ENCODE peak calls at places on chromosomes 7 and 10, in seven cellular contexts. V, W, X, F, C, G and L are unnamed samples.

GRCh38 chr7:23530901-23531793 is 634 bp downstream of the TRA2A start:
- DNase-seq in V (peak), W (peak), X (peak), F (peak), C (peak), G (peak), L (peak)

GRCh38 chr10:70918851-70919530 is 30.6 kb upstream of the PCBD1 start:
- DNase-seq in V (no peak), W (no peak), X (no peak), F (no peak), C (peak), G (no peak), L (no peak)

GRCh38 chr7:142463401-142463850 is 205.6 kb upstream of the PRSS58 start:
- DNase-seq in V (no peak), W (no peak), X (no peak), F (no peak), C (no peak), G (no peak), L (no peak)

GRCh38 chr7:111561659-111561908 is 708 bp downstream of the IMMP2L start:
- DNase-seq in V (peak), W (peak), X (no peak), F (no peak), C (no peak), G (no peak), L (no peak)

GRCh38 chr10:70549962-70550845 is 52.3 kb downstream of the PRF1 start:
- DNase-seq in V (peak), W (peak), X (peak), F (peak), C (peak), G (peak), L (peak)

GRCh38 chr10:100065084-100065660 is 16.5 kb downstream of the CPN1 start:
- DNase-seq in V (no peak), W (peak), X (no peak), F (no peak), C (no peak), G (no peak), L (no peak)

GRCh38 chr7:141430426-141431142 is 120.6 kb upstream of the AGK start:
- DNase-seq in V (no peak), W (peak), X (no peak), F (no peak), C (no peak), G (no peak), L (no peak)

GRCh38 chr7:1129431-1129830 is 30.6 kb downstream of the ZFAND2A start:
- DNase-seq in V (no peak), W (no peak), X (no peak), F (no peak), C (no peak), G (no peak), L (no peak)

GRCh38 chr7:18320971-18321567 is 174.5 kb upstream of the HDAC9 start:
- DNase-seq in V (peak), W (no peak), X (peak), F (no peak), C (no peak), G (no peak), L (peak)

GRCh38 chr7:54729096-54729495 is 29.9 kb downstream of the SEC61G start:
- DNase-seq in V (no peak), W (no peak), X (no peak), F (no peak), C (no peak), G (no peak), L (no peak)

GRCh38 chr10:110686941-110687340 is 42.8 kb downstream of the RBM20 start:
- DNase-seq in V (no peak), W (no peak), X (no peak), F (no peak), C (no peak), G (no peak), L (no peak)

GRCh38 chr7:2968616-2969397 is 74.9 kb downstream of the CARD11 start:
- DNase-seq in V (no peak), W (no peak), X (no peak), F (no peak), C (no peak), G (no peak), L (no peak)

GRCh38 chr7:15778191-15778590 is 91.7 kb upstream of the MEOX2 start:
- DNase-seq in V (no peak), W (no peak), X (no peak), F (no peak), C (no peak), G (no peak), L (no peak)

GRCh38 chr7:66682350-66683093 is 53.8 kb downstream of the KCTD7 start:
- DNase-seq in V (peak), W (no peak), X (peak), F (peak), C (no peak), G (no peak), L (peak)

GRCh38 chr7:99997545-99998137 is 17.8 kb upstream of the ZKSCAN1 start:
- DNase-seq in V (no peak), W (peak), X (peak), F (no peak), C (peak), G (no peak), L (peak)

GRCh38 chr10:19592276-19592675 is 224.0 kb upstream of the PLXDC2 start:
- DNase-seq in V (peak), W (no peak), X (peak), F (no peak), C (no peak), G (no peak), L (no peak)

GRCh38 chr7:151755131-151755787 is 121.7 kb downstream of the PRKAG2 start:
- DNase-seq in V (no peak), W (peak), X (peak), F (no peak), C (peak), G (peak), L (no peak)

GRCh38 chr7:44163591-44163990 is 22.5 kb upstream of the MYL7 start:
- DNase-seq in V (peak), W (peak), X (peak), F (no peak), C (no peak), G (no peak), L (no peak)

GRCh38 chr7:151374139-151374538 is 32.5 kb downstream of the NUB1 start:
- DNase-seq in V (no peak), W (peak), X (no peak), F (no peak), C (peak), G (no peak), L (no peak)

GRCh38 chr7:106568680-106569499 is 92.1 kb downstream of the CCDC71L start:
- DNase-seq in V (peak), W (peak), X (peak), F (no peak), C (no peak), G (peak), L (no peak)

GRCh38 chr7:1922071-1922869 is 252.2 kb downstream of the ELFN1 start:
- DNase-seq in V (no peak), W (no peak), X (no peak), F (no peak), C (no peak), G (no peak), L (no peak)

GRCh38 chr7:50793115-50793946 is 10.6 kb upstream of the GRB10 start:
- DNase-seq in V (peak), W (peak), X (peak), F (peak), C (peak), G (peak), L (peak)

GRCh38 chr10:99917963-99918825 is 91.6 kb downstream of the DNMBP start:
- DNase-seq in V (no peak), W (peak), X (peak), F (peak), C (peak), G (peak), L (peak)

GRCh38 chr7:74038194-74038961 is 10.4 kb downstream of the ELN start:
- DNase-seq in V (no peak), W (no peak), X (no peak), F (no peak), C (peak), G (no peak), L (no peak)

GRCh38 chr7:120964088-120964487 is 13.5 kb downstream of the ING3 start:
- DNase-seq in V (no peak), W (no peak), X (no peak), F (no peak), C (no peak), G (no peak), L (no peak)

GRCh38 chr7:18638594-18639452 is 143.3 kb downstream of the HDAC9 start:
- DNase-seq in V (peak), W (no peak), X (peak), F (no peak), C (no peak), G (no peak), L (no peak)

GRCh38 chr7:49644402-49645166 is 128.9 kb upstream of the VWC2 start:
- DNase-seq in V (no peak), W (no peak), X (no peak), F (no peak), C (no peak), G (no peak), L (no peak)

GRCh38 chr10:16845248-16845647 is 28.0 kb upstream of the RSU1 start:
- DNase-seq in V (no peak), W (no peak), X (peak), F (no peak), C (no peak), G (no peak), L (no peak)

GRCh38 chr10:16847644-16848043 is 30.4 kb upstream of the RSU1 start:
- DNase-seq in V (no peak), W (no peak), X (no peak), F (no peak), C (no peak), G (no peak), L (no peak)

GRCh38 chr10:16848562-16849154 is 31.4 kb upstream of the RSU1 start:
- DNase-seq in V (peak), W (no peak), X (peak), F (no peak), C (no peak), G (no peak), L (no peak)

DNA sequence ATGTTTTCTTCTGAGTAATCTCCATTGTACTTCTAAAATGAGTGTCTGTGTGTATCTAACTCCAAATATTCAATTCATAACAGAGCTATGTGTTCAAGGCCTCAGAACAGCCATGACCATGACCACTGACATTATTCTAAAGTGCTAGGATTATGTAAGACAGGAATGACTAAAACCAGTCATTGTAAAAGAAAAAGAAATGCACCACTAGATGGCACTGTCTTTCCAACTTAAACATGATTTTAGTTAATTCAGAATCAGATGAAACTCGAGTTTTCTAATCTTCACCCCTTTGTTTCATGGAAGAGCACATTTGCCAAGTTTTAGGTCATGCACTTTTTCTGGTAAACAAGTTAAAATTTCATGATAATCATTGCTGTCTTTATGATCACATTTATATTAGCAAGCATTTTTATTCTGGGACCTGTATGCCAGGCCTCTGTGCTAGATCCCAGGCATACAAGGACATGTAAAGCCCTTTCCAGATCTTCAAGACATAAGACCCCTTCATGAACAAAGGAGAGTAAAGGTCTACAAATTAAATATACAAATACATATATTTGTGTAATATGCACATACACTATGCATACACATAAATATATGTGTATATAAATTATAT is 26.1 kb upstream of the RSU1 start:
- DNase-seq in V (peak), W (no peak), X (peak), F (no peak), C (no peak), G (no peak), L (no peak)
- TF ChIP-seq CTCF in V (peak), W (peak), X (peak), F (peak), C (peak), G (no peak), L (peak)

GRCh38 chr7:138378741-138379559 is 81.1 kb upstream of the TRIM24 start:
- DNase-seq in V (no peak), W (no peak), X (no peak), F (no peak), C (no peak), G (no peak), L (no peak)

GRCh38 chr7:138387755-138388475 is 72.1 kb upstream of the TRIM24 start:
- DNase-seq in V (peak), W (no peak), X (no peak), F (no peak), C (no peak), G (no peak), L (no peak)

GRCh38 chr7:138386821-138387220 is 73.2 kb upstream of the TRIM24 start:
- DNase-seq in V (no peak), W (no peak), X (no peak), F (no peak), C (no peak), G (no peak), L (no peak)

GRCh38 chr7:138388673-138389491 is 71.2 kb upstream of the TRIM24 start:
- DNase-seq in V (peak), W (no peak), X (no peak), F (no peak), C (no peak), G (no peak), L (no peak)

GRCh38 chr7:138383166-138383565 is 76.9 kb upstream of the TRIM24 start:
- DNase-seq in V (no peak), W (no peak), X (no peak), F (no peak), C (no peak), G (no peak), L (no peak)
- TF ChIP-seq CTCF in V (no peak), W (no peak), X (no peak), F (no peak), C (no peak), G (no peak), L (no peak)

DNA sequence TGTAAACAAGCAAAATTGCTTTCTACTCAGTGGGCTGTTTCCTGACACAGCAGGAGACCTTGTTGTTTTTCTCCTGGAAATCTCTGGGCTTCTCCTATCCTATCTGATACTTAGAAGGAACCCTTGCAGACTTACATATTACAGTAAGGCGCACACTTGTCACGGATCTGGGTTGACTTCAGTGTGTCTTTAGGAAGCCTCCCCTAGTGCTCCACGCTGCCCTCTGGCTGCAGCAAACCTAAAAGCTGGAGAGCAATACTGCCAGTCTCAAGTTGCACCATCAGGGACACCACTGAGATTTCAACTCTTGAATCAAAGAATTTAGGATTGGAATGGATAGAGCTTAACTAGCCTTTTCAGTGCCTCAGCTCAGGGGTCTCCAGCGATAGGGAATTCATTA is 495.3 kb downstream of the LRMDA start:
- DNase-seq in V (peak), W (no peak), X (no peak), F (no peak), C (no peak), G (no peak), L (no peak)
- TF ChIP-seq CTCF in V (peak), W (no peak), X (no peak), F (no peak), C (no peak), G (no peak), L (no peak)

GRCh38 chr7:70044064-70044463 is 445.8 kb downstream of the AUTS2 start:
- DNase-seq in V (no peak), W (peak), X (no peak), F (no peak), C (no peak), G (no peak), L (no peak)

GRCh38 chr7:70040971-70041766 is 442.9 kb downstream of the AUTS2 start:
- DNase-seq in V (no peak), W (no peak), X (peak), F (no peak), C (no peak), G (no peak), L (no peak)

GRCh38 chr7:70044525-70044924 is 446.2 kb downstream of the AUTS2 start:
- DNase-seq in V (no peak), W (no peak), X (no peak), F (no peak), C (no peak), G (no peak), L (no peak)

GRCh38 chr7:70043139-70043538 is 444.9 kb downstream of the AUTS2 start:
- DNase-seq in V (no peak), W (no peak), X (no peak), F (no peak), C (no peak), G (no peak), L (no peak)

DNA sequence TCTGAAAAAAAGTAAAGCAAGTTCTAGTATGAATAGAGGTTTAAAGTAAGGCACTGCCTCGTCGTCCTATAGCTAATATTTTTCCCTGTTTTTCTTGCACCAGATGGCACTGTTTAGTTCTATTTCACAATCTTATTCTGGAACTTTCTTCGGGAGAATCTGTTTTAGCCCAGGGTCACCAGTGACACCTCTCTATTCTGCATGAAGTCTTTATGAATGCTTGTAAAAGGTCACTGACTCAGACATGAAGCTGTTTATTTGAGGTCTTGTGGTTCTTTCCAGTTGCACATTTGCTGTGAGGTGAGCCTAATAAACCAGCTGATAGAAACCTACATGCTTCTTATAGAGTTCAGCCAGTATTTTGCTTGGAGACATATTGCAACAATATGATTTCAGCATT is 444.3 kb downstream of the AUTS2 start:
- DNase-seq in V (no peak), W (no peak), X (peak), F (no peak), C (no peak), G (no peak), L (no peak)
- TF ChIP-seq CTCF in V (no peak), W (peak), X (peak), F (peak), C (peak), G (peak), L (no peak)

DNA sequence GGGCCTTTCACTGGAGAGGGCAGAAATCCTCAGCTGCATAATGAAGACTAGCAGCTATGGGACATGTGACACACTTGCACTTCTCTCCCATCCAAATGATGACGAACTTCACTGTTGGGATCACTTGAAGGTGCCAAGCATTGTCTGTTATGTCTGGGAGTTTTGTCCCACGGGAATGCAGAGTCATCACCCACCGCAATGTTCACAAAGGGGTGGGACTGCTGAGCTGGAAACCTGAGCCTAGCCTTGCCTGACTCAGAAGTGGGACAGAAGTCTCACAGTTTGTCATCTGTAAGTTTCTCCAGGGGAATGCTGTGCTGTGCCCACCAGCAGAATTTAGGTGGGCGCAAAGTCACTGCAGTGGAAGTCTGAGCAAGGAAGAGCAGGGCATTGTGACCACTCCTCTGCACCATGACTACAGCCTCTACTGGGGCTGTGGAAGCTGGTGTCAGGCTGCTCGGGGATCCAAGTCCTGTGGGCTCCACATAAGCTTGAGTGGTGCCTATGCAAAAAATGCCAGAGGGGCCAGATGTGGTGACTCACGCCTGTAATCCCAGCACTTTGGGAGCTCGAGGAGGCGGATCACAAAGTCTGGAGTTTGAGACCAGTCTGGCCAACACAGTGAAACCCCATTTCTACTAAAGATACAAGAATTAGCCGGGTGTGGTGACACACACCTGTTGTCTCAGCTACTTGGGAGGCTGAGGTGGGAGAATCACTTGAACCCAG is 472.0 kb upstream of the CNTNAP2 start:
- DNase-seq in V (peak), W (no peak), X (no peak), F (no peak), C (no peak), G (no peak), L (no peak)
- TF ChIP-seq CTCF in V (no peak), W (no peak), X (no peak), F (no peak), C (no peak), G (no peak), L (no peak)

DNA sequence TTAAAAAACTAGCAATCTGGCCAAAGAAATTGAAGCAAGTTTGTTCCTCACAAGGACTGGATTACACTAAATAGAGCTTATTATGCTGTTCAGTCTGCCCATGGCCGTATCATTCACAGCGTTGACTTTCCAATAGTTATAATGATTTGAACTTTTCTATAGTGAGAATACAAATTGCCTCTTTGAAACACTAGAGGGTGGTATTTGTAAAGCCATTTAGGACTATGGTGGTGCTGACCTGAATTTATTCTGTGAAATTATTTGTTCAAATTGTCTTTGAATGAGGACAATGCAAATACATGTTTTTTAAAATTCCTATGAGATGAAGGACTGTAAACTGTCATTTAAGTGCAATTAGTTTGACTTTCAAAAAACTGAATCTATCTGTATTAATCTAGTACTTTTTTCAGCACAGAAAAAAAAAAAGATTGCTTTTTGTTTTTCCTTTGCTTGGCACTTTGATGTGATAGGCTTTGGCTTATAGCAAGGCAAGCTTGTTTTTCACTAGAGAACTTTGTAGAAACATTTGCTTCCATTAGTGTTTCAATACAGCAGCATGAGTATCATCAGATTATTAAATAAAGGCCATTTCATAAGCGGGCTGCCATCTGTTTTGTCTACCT is 122.6 kb upstream of the TMEM229A start:
- DNase-seq in V (peak), W (no peak), X (peak), F (no peak), C (no peak), G (no peak), L (no peak)
- TF ChIP-seq CTCF in V (peak), W (peak), X (peak), F (peak), C (peak), G (peak), L (peak)

GRCh38 chr10:101217450-101218281 is 11.6 kb downstream of the LBX1 start:
- DNase-seq in V (no peak), W (peak), X (peak), F (peak), C (no peak), G (no peak), L (peak)
- TF ChIP-seq CTCF in V (no peak), W (peak), X (peak), F (peak), C (peak), G (no peak), L (peak)